ENCODE peak calls at places on chromosomes 5 and 9, in seven cellular contexts. F, O, X, V, L, C and I are unnamed samples.

GRCh38 chr5:16791036-16791705 is 144.9 kb downstream of the MYO10 start:
- DNase-seq in F (no peak), C (peak; percentile 11), V (no peak), O (peak; percentile 62), X (peak; percentile 79), L (no peak), I (peak; percentile 43)

GRCh38 chr5:39333104-39333503 is 31.2 kb downstream of the C9 start:
- DNase-seq in L (no peak), V (no peak), C (no peak), X (no peak), F (no peak), O (no peak), I (no peak)

GRCh38 chr9:114745108-114745848 is 60.6 kb downstream of the TNFSF15 start:
- DNase-seq in X (peak; percentile 68), C (no peak), O (no peak), F (no peak), L (no peak), V (no peak), I (peak; percentile 72)

GRCh38 chr9:110887276-110887675 is 151.0 kb downstream of the LPAR1 start:
- DNase-seq in V (no peak), X (no peak), L (no peak), O (no peak), F (no peak), C (no peak), I (no peak)

GRCh38 chr9:128254855-128255759 is 20.7 kb downstream of the GOLGA2 start:
- DNase-seq in F (peak; percentile 81), C (peak; percentile 12), X (peak; percentile 53), V (peak; percentile 76), O (peak; percentile 78), L (peak; percentile 19), I (no peak)

GRCh38 chr5:94660506-94660905 is 42.0 kb downstream of the SLF1 start:
- DNase-seq in C (no peak), F (no peak), V (no peak), O (no peak), X (no peak), L (no peak), I (no peak)

GRCh38 chr5:1445313-1445894 is at the start of gene SLC6A3:
- DNase-seq in L (no peak), C (peak; percentile 39), V (no peak), F (peak; percentile 52), X (no peak), O (no peak), I (no peak)

GRCh38 chr9:28547469-28547981 is 974.2 kb upstream of the C9orf72 start:
- DNase-seq in F (no peak), O (no peak), X (no peak), C (no peak), V (no peak), L (no peak), I (no peak)

GRCh38 chr5:72525816-72526215 is 18.6 kb upstream of the ZNF366 start:
- DNase-seq in O (no peak), L (no peak), V (no peak), X (no peak), C (no peak), F (no peak), I (no peak)

GRCh38 chr9:108919517-108919916 is 14.4 kb downstream of the ELP1 start:
- DNase-seq in X (no peak), F (no peak), V (no peak), O (no peak), L (no peak), C (no peak), I (peak; percentile 10)

GRCh38 chr5:154522284-154522683 is 44.3 kb upstream of the HAND1 start:
- DNase-seq in C (no peak), L (no peak), F (no peak), O (no peak), V (no peak), X (no peak), I (no peak)

GRCh38 chr5:23112237-23112636 is 259.1 kb upstream of the CDH12 start:
- DNase-seq in V (no peak), X (no peak), L (no peak), O (no peak), F (no peak), C (no peak), I (no peak)

GRCh38 chr5:53779541-53779981 is 219.1 kb downstream of the NDUFS4 start:
- DNase-seq in O (no peak), L (no peak), V (no peak), X (peak; percentile 67), C (no peak), F (no peak), I (no peak)

GRCh38 chr9:122379340-122379739 is 8.5 kb downstream of the PTGS1 start:
- DNase-seq in V (no peak), L (no peak), F (no peak), X (no peak), C (no peak), O (no peak), I (no peak)

GRCh38 chr5:59042683-59043082 is 459.8 kb downstream of the RAB3C start:
- DNase-seq in O (no peak), F (peak; percentile 88), L (no peak), C (no peak), V (no peak), X (no peak), I (no peak)

GRCh38 chr9:105191508-105192118 is 52.8 kb upstream of the SLC44A1 start:
- DNase-seq in F (no peak), V (no peak), X (no peak), C (no peak), L (no peak), O (no peak), I (no peak)

GRCh38 chr5:79020861-79021561 is 35.9 kb upstream of the ARSB start:
- DNase-seq in O (peak; percentile 38), C (peak; percentile 14), F (peak; percentile 59), L (peak; percentile 1), V (no peak), X (peak; percentile 80), I (peak; percentile 4)

GRCh38 chr9:128479262-128479661 is 23.5 kb downstream of the ODF2 start:
- DNase-seq in C (no peak), X (no peak), V (no peak), F (no peak), O (no peak), L (no peak), I (no peak)

GRCh38 chr5:176360894-176361436 is 599 bp downstream of the KIAA1191 start:
- DNase-seq in O (no peak), L (no peak), X (peak; percentile 39), F (no peak), V (no peak), C (no peak), I (no peak)

GRCh38 chr5:72630056-72630455 is 122.8 kb upstream of the ZNF366 start:
- DNase-seq in L (no peak), X (no peak), O (no peak), F (no peak), C (no peak), V (no peak), I (no peak)

GRCh38 chr5:171537463-171537862 is 118.0 kb downstream of the FGF18 start:
- DNase-seq in V (no peak), F (no peak), X (no peak), L (no peak), O (no peak), C (no peak), I (no peak)

GRCh38 chr5:10648806-10649517 is 85.1 kb downstream of the ANKRD33B start:
- DNase-seq in C (no peak), L (no peak), V (no peak), F (no peak), X (no peak), O (no peak), I (no peak)

GRCh38 chr5:33237471-33237870 is 203.3 kb upstream of the TARS1 start:
- DNase-seq in F (no peak), C (no peak), X (no peak), O (no peak), L (no peak), V (no peak), I (no peak)